ENCODE peak calls at places on chromosome 17, in six cellular contexts. R is stomach, B is GM12891, Q is adrenal gland, V is heart left ventricle, F is lower leg skin. T is an unnamed sample.

GRCh38 chr17:59825533-59826316 is 67.0 kb downstream of the TUBD1 start:
- DNase-seq in Q (peak; percentile 34), R (no peak), F (no peak), B (no peak), V (no peak), T (no peak)

GRCh38 chr17:68972119-68972704 is 17.0 kb upstream of the ABCA8 start:
- DNase-seq in Q (peak; percentile 20), R (no peak), V (no peak), B (no peak), F (no peak), T (peak; percentile 15)

GRCh38 chr17:29958947-29959657 is 17.7 kb downstream of the EFCAB5 start:
- DNase-seq in R (no peak), B (no peak), F (no peak), V (no peak), Q (no peak), T (no peak)

GRCh38 chr17:64240741-64241347 is 22.2 kb downstream of the TEX2 start:
- DNase-seq in V (peak; percentile 81), R (no peak), Q (peak; percentile 73), F (peak; percentile 89), B (no peak), T (no peak)

GRCh38 chr17:77425791-77426641 is 285.2 kb downstream of the SEC14L1 start:
- DNase-seq in Q (peak; percentile 94), F (no peak), R (no peak), B (no peak), V (no peak), T (no peak)

GRCh38 chr17:9232591-9233270 is 211.4 kb downstream of the NTN1 start:
- DNase-seq in R (no peak), V (no peak), B (no peak), F (no peak), Q (no peak), T (no peak)

GRCh38 chr17:28466521-28467048 is 6.9 kb upstream of the SLC13A2 start:
- DNase-seq in F (no peak), V (no peak), Q (peak; percentile 46), B (no peak), R (no peak), T (no peak)

GRCh38 chr17:67993998-67994361 is 2.3 kb downstream of the C17orf58 start:
- DNase-seq in R (no peak), Q (no peak), V (no peak), B (no peak), F (no peak), T (no peak)

DNA sequence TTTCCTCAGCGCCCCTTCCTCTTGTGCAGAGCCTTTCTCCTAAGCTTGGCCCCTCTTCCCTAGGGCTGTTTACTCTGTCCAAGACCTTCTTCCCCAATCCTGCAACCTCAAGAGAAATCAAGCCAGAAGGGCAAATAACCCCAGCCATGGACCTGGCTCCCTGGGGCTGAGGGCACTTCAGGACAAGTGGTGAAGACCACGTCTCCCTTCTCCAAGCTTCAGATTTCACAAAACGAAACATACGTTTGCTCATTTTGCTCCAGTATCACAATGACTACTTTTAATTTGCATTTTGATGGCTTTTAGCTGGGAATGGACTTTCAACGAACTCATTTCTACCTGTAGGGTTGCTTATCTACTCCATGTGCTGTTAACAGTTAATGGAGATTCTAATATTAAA is 139.8 kb upstream of the CACNG5 start:
- DNase-seq in B (no peak), F (no peak), V (no peak), Q (no peak), R (no peak), T (no peak)
- TF ChIP-seq POLR2A in B (no peak), F (no peak), V (no peak), Q (no peak), R (no peak), T (no peak)

GRCh38 chr17:82650723-82651122 is 2.5 kb upstream of the WDR45B start:
- DNase-seq in B (no peak), Q (no peak), F (no peak), R (no peak), V (no peak), T (no peak)

GRCh38 chr17:82647593-82648164 is 565 bp downstream of the WDR45B start:
- DNase-seq in B (peak; percentile 54), V (no peak), Q (peak; percentile 53), R (peak; percentile 42), F (no peak), T (no peak)

GRCh38 chr17:82648165-82648668 is at the start of gene WDR45B:
- DNase-seq in B (peak; percentile 98), V (peak; percentile 98), Q (peak; percentile 96), F (peak; percentile 98), R (peak; percentile 98), T (peak; percentile 94)

GRCh38 chr17:82648761-82649474 is 674 bp upstream of the WDR45B start:
- DNase-seq in R (peak; percentile 43), F (peak; percentile 91), B (peak; percentile 53), V (peak; percentile 67), Q (peak; percentile 72), T (no peak)

DNA sequence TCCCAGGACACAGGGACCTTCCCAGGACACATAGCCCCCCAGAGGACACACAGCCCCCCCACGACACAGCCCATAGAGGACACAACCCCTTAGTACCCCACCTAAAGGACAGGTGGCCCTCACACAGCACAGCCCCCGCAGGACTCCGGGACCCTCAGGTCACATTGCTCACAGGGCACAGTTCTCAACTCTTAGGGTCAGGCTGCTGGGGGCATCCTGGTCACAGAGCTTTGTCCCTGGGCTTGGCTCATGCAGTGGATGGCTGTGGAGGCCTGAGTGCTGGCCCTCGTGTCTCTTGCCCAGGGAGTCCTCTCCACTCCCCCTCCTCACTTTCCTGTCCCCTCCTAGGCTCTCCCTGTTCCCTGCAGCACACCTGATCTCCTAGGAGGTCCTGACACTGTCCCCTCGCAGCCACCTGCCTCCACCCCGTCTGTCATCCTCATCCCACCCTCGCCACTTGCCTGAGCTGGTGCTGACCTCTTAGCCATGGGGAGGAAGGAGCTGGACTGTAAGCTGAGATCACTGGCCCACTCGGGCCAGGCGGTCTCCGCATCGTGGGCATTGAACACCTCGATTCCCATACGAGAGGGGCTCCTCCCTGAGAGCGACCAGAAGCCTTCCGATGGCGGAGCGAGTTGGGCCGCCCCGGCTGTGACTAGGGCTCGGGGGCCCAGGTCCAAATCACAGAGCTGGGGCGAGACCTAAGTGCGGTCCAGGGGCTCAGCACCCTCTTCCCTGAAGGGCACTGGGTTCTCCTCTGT is 1.4 kb upstream of the WDR45B start:
- DNase-seq in F (no peak), Q (peak; percentile 35), V (no peak), B (no peak), R (no peak), T (no peak)
- TF ChIP-seq POLR2A in F (no peak), Q (no peak), V (no peak), B (no peak), R (no peak), T (no peak)

GRCh38 chr17:43608313-43608712 is 53.4 kb downstream of the MEOX1 start:
- DNase-seq in R (no peak), B (no peak), F (no peak), Q (no peak), V (no peak), T (no peak)
- TF ChIP-seq POLR2A in R (no peak), B (no peak), F (no peak), Q (no peak), V (no peak), T (no peak)

GRCh38 chr17:57086069-57086930 is 1.3 kb downstream of the AKAP1 start:
- DNase-seq in B (no peak), F (peak; percentile 90), V (peak; percentile 40), R (peak; percentile 50), Q (peak; percentile 61), T (no peak)
- TF ChIP-seq POLR2A in B (no peak), F (no peak), V (no peak), R (no peak), Q (peak; percentile 11), T (no peak)

GRCh38 chr17:81869221-81870154 is 1.6 kb downstream of the ARHGDIA start:
- DNase-seq in Q (no peak), F (no peak), R (peak; percentile 33), B (no peak), V (no peak), T (no peak)
- TF ChIP-seq POLR2A in Q (no peak), F (no peak), R (no peak), B (no peak), V (no peak), T (no peak)

GRCh38 chr17:7281074-7281952 is at the start of gene SLC2A4:
- DNase-seq in F (peak; percentile 98), R (peak; percentile 96), Q (peak; percentile 97), V (peak; percentile 96), B (peak; percentile 98), T (peak; percentile 95)

GRCh38 chr17:7280519-7281073 is 922 bp upstream of the SLC2A4 start:
- DNase-seq in B (peak; percentile 85), Q (peak; percentile 83), V (peak; percentile 85), R (peak; percentile 87), F (peak; percentile 96), T (peak; percentile 70)

GRCh38 chr17:7283471-7284216 is 2.1 kb downstream of the SLC2A4 start:
- DNase-seq in V (no peak), B (no peak), F (no peak), R (no peak), Q (no peak), T (no peak)

GRCh38 chr17:7282752-7283321 is 1.3 kb downstream of the SLC2A4 start:
- DNase-seq in B (no peak), Q (no peak), V (no peak), R (no peak), F (no peak), T (no peak)

DNA sequence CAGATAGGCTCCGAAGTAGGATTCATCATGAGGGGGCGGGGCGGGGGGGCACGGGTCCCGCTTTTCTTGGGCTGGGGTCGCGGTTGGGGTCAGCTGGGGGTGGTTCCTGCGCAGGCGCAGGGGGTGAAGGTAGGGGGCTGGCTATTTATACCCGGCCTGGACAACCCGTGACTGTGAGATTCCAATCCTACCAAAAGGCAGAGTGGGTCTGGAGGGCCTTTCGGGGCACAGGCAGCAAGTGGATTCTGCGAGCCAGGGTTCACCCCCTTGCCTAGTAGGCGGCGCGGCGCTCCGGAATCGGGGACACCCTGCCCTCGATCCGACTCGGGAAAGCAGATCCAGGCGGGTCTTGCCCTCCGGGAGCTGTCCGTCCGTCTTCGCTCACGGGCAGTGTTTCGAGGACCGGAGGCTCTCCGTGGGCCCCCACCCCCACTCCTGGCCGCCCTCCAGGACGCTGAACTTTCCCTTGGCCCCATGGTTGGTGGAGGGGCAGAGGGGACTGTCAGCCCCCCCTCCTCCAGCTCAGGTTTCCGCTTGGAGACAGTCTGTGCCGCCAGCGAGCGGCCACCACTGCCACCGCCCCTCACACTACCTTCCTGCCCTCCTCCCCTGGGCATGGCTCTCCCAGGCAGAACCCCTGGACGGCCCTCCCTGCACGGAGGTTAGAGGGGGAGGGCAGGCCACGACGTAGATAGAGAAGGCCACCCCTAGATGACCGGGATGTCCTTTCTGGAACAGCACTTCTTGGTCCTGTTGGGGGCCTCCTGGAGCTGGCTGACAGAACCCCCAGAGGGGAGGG is 634 bp downstream of the SLC2A4 start:
- DNase-seq in V (peak; percentile 89), B (no peak), R (no peak), F (peak; percentile 89), Q (peak; percentile 60), T (no peak)
- TF ChIP-seq POLR2A in V (no peak), B (no peak), R (no peak), F (no peak), Q (no peak), T (no peak)

GRCh38 chr17:80308672-80309517 is 48.2 kb downstream of the RNF213 start:
- DNase-seq in R (no peak), Q (no peak), F (peak; percentile 57), B (no peak), V (no peak), T (no peak)

GRCh38 chr17:80297996-80298560 is 37.4 kb downstream of the RNF213 start:
- DNase-seq in B (no peak), R (no peak), Q (no peak), F (no peak), V (no peak), T (no peak)

GRCh38 chr17:80307994-80308671 is 47.5 kb downstream of the RNF213 start:
- DNase-seq in V (no peak), R (no peak), Q (no peak), B (no peak), F (peak; percentile 79), T (no peak)

GRCh38 chr17:80303824-80304223 is 43.2 kb downstream of the RNF213 start:
- DNase-seq in B (no peak), R (no peak), F (no peak), Q (no peak), V (no peak), T (no peak)
- TF ChIP-seq POLR2A in B (no peak), R (no peak), F (no peak), Q (no peak), V (no peak), T (no peak)